ENCODE peak calls at places on chromosomes 7 and 10, in ten cellular contexts. T is RWPE2, E is A549, X is foreskin fibroblast, H is upper lobe of left lung, W is PC-3, I is transverse colon, N is HFFc6, M is fibroblast of lung, P is GM13977. Z is an unnamed sample.

GRCh38 chr10:47164800-47165128 is 135.2 kb upstream of the GDF10 start:
- DNase-seq in T (no peak), E (no peak), X (no peak), H (no peak), W (peak), I (no peak), N (peak), M (no peak), P (no peak), Z (peak)

GRCh38 chr10:94279835-94280709 is 82.7 kb downstream of the NOC3L start:
- DNase-seq in T (no peak), E (peak), X (peak), H (peak), W (peak), I (peak), N (peak), M (peak), P (peak), Z (peak)

GRCh38 chr7:47371733-47372368 is 210.1 kb downstream of the TNS3 start:
- DNase-seq in T (no peak), E (peak), X (no peak), H (peak), W (peak), I (peak), N (no peak), M (peak), P (no peak), Z (peak)

GRCh38 chr7:46480619-46481018 is 559.5 kb upstream of the IGFBP3 start:
- DNase-seq in T (no peak), E (no peak), X (no peak), H (no peak), W (no peak), I (no peak), N (no peak), M (no peak), P (no peak), Z (no peak)

GRCh38 chr7:5429857-5430611 is 6.4 kb upstream of the TNRC18 start:
- DNase-seq in T (peak), E (no peak), X (peak), H (peak), W (peak), I (peak), N (peak), M (peak), P (no peak), Z (peak)

GRCh38 chr10:117678106-117678505 is 135.6 kb downstream of the EMX2 start:
- DNase-seq in T (no peak), E (no peak), X (peak), H (no peak), W (peak), I (no peak), N (no peak), M (no peak), P (no peak), Z (no peak)

GRCh38 chr10:3741688-3742461 is 43.1 kb downstream of the KLF6 start:
- DNase-seq in T (no peak), E (no peak), X (no peak), H (no peak), W (no peak), I (no peak), N (no peak), M (peak), P (no peak), Z (no peak)

GRCh38 chr10:37496061-37496460 is 361.3 kb downstream of the ZNF248 start:
- DNase-seq in T (no peak), E (no peak), X (no peak), H (no peak), W (no peak), I (no peak), N (no peak), M (no peak), P (no peak), Z (no peak)

GRCh38 chr7:137944168-137944567 is 57.7 kb downstream of the CREB3L2 start:
- DNase-seq in T (no peak), E (no peak), X (no peak), H (no peak), W (peak), I (no peak), N (peak), M (peak), P (no peak), Z (peak)

GRCh38 chr10:124035928-124036558 is 57.4 kb downstream of the CHST15 start:
- DNase-seq in T (no peak), E (no peak), X (no peak), H (peak), W (no peak), I (peak), N (no peak), M (no peak), P (peak), Z (no peak)

GRCh38 chr7:138396251-138397070 is 63.6 kb upstream of the TRIM24 start:
- DNase-seq in T (no peak), E (peak), X (no peak), H (peak), W (no peak), I (peak), N (no peak), M (no peak), P (peak), Z (no peak)

GRCh38 chr10:74799840-74800239 is 26.6 kb upstream of the KAT6B start:
- DNase-seq in T (no peak), E (no peak), X (peak), H (no peak), W (peak), I (no peak), N (peak), M (peak), P (no peak), Z (peak)

GRCh38 chr7:34341331-34341730 is 316.7 kb upstream of the NPSR1 start:
- DNase-seq in T (no peak), E (no peak), X (no peak), H (no peak), W (no peak), I (no peak), N (peak), M (peak), P (no peak), Z (no peak)

GRCh38 chr7:156096806-156097538 is 284.7 kb upstream of the SHH start:
- DNase-seq in T (no peak), E (no peak), X (no peak), H (no peak), W (no peak), I (no peak), N (no peak), M (peak), P (no peak), Z (no peak)

GRCh38 chr7:26155531-26156375 is 3.8 kb downstream of the NFE2L3 start:
- DNase-seq in T (no peak), E (no peak), X (peak), H (peak), W (peak), I (no peak), N (peak), M (peak), P (no peak), Z (peak)

GRCh38 chr7:25669954-25670841 is 441.9 kb upstream of the NPVF start:
- DNase-seq in T (no peak), E (no peak), X (no peak), H (no peak), W (no peak), I (peak), N (no peak), M (no peak), P (no peak), Z (no peak)

GRCh38 chr10:93501650-93502049 is 5.2 kb downstream of the CEP55 start:
- DNase-seq in T (no peak), E (no peak), X (no peak), H (no peak), W (no peak), I (no peak), N (no peak), M (no peak), P (no peak), Z (no peak)

GRCh38 chr7:79451580-79451979 is 1.9 kb downstream of the MAGI2 start:
- DNase-seq in T (no peak), E (no peak), X (no peak), H (no peak), W (no peak), I (no peak), N (no peak), M (no peak), P (peak), Z (peak)

GRCh38 chr7:139118234-139118802 is 8.8 kb upstream of the ZC3HAV1 start:
- DNase-seq in T (no peak), E (peak), X (peak), H (no peak), W (peak), I (no peak), N (peak), M (peak), P (peak), Z (peak)

GRCh38 chr7:2138146-2138765 is 94.5 kb downstream of the MAD1L1 start:
- DNase-seq in T (no peak), E (no peak), X (no peak), H (no peak), W (no peak), I (peak), N (no peak), M (no peak), P (peak), Z (no peak)

GRCh38 chr7:123770378-123770777 is 21.6 kb upstream of the WASL start:
- DNase-seq in T (peak), E (peak), X (peak), H (no peak), W (peak), I (no peak), N (no peak), M (peak), P (peak), Z (no peak)

GRCh38 chr7:149450821-149451220 is 10.0 kb downstream of the ZNF777 start:
- DNase-seq in T (no peak), E (no peak), X (no peak), H (no peak), W (no peak), I (no peak), N (no peak), M (no peak), P (no peak), Z (no peak)

GRCh38 chr7:36303202-36304098 is 86.2 kb upstream of the ANLN start:
- DNase-seq in T (peak), E (peak), X (peak), H (peak), W (peak), I (peak), N (peak), M (peak), P (no peak), Z (peak)

GRCh38 chr10:27527597-27528295 is 23.6 kb downstream of the RAB18 start:
- DNase-seq in T (no peak), E (no peak), X (no peak), H (no peak), W (no peak), I (no peak), N (no peak), M (no peak), P (no peak), Z (no peak)

GRCh38 chr10:120422459-120422858 is 34.6 kb upstream of the PLPP4 start:
- DNase-seq in T (peak), E (no peak), X (peak), H (no peak), W (peak), I (no peak), N (peak), M (peak), P (no peak), Z (peak)

GRCh38 chr7:39741942-39742623 is 118.7 kb downstream of the RALA start:
- DNase-seq in T (no peak), E (peak), X (no peak), H (no peak), W (peak), I (peak), N (peak), M (peak), P (no peak), Z (peak)

GRCh38 chr10:71671983-71672535 is 47.5 kb downstream of the C10orf105 start:
- DNase-seq in T (no peak), E (no peak), X (no peak), H (no peak), W (no peak), I (no peak), N (no peak), M (no peak), P (peak), Z (no peak)

GRCh38 chr7:98054585-98054984 is 52.1 kb upstream of the LMTK2 start:
- DNase-seq in T (no peak), E (no peak), X (no peak), H (no peak), W (peak), I (no peak), N (peak), M (no peak), P (no peak), Z (no peak)

GRCh38 chr7:101880536-101881443 is 63.4 kb downstream of the CUX1 start:
- DNase-seq in T (no peak), E (no peak), X (no peak), H (no peak), W (peak), I (no peak), N (peak), M (peak), P (no peak), Z (peak)

GRCh38 chr7:106679153-106679931 is 18.4 kb upstream of the CCDC71L start:
- DNase-seq in T (peak), E (no peak), X (peak), H (peak), W (peak), I (no peak), N (peak), M (peak), P (peak), Z (peak)

GRCh38 chr7:41065663-41066062 is 637.2 kb downstream of the INHBA start:
- DNase-seq in T (no peak), E (no peak), X (no peak), H (no peak), W (peak), I (peak), N (no peak), M (no peak), P (no peak), Z (no peak)

GRCh38 chr10:114026189-114027040 is 17.3 kb upstream of the ADRB1 start:
- DNase-seq in T (peak), E (peak), X (peak), H (peak), W (peak), I (no peak), N (peak), M (peak), P (peak), Z (peak)

GRCh38 chr10:118470470-118470869 is 125.0 kb downstream of the PRLHR start:
- DNase-seq in T (no peak), E (no peak), X (no peak), H (no peak), W (no peak), I (no peak), N (no peak), M (no peak), P (no peak), Z (no peak)

GRCh38 chr10:12364559-12364958 is 15.2 kb downstream of the CAMK1D start:
- DNase-seq in T (no peak), E (no peak), X (no peak), H (no peak), W (no peak), I (no peak), N (no peak), M (no peak), P (no peak), Z (no peak)

GRCh38 chr7:91164531-91164930 is 99.7 kb upstream of the FZD1 start:
- DNase-seq in T (no peak), E (no peak), X (no peak), H (no peak), W (no peak), I (no peak), N (no peak), M (no peak), P (no peak), Z (no peak)

GRCh38 chr10:75024971-75025523 is 86.4 kb upstream of the SAMD8 start:
- DNase-seq in T (no peak), E (no peak), X (no peak), H (no peak), W (no peak), I (no peak), N (no peak), M (no peak), P (no peak), Z (no peak)

GRCh38 chr7:81846398-81846797 is 76.6 kb upstream of the HGF start:
- DNase-seq in T (no peak), E (no peak), X (peak), H (peak), W (no peak), I (no peak), N (peak), M (peak), P (no peak), Z (peak)

GRCh38 chr7:81839708-81840359 is 70.0 kb upstream of the HGF start:
- DNase-seq in T (no peak), E (no peak), X (no peak), H (no peak), W (no peak), I (no peak), N (no peak), M (no peak), P (no peak), Z (no peak)

GRCh38 chr7:81842361-81842760 is 72.5 kb upstream of the HGF start:
- DNase-seq in T (no peak), E (no peak), X (no peak), H (no peak), W (no peak), I (no peak), N (no peak), M (no peak), P (no peak), Z (no peak)

GRCh38 chr7:81851413-81851812 is 81.6 kb upstream of the HGF start:
- DNase-seq in T (no peak), E (no peak), X (no peak), H (no peak), W (no peak), I (no peak), N (no peak), M (no peak), P (no peak), Z (no peak)

DNA sequence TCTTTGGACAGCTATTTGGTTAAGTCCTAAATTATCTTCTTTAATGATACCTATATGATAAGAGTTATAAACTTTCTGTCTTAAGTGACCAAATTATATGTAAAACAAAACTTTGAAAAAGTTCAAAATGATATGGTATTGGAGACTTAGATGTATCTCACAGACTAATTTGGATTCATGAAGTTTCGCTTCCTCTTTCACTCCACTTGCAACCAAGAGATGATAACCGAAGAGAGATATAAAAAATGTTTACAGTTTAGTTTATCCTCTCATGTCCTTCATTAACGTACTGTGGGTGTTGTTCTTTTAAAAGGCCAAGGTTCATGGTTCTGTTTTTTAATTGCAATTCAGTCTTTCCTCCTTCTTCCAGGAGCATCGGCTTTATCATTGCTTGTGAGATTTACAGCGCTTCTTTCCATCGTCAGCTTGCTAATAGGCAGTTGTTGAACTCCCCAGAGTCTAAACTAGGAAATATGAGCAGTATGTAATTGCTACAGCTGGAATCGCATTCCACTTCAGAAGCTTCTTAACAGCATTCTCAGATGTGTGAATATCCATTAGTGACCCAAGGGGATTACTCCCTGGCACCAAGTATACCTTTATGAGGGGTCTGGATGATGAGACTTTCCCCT is 75.9 kb upstream of the HGF start:
- DNase-seq in T (no peak), E (no peak), X (no peak), H (no peak), W (no peak), I (no peak), N (no peak), M (no peak), P (no peak), Z (peak)
- TF ChIP-seq CTCF in T (no peak), E (no peak), X (no peak), H (no peak), W (no peak), I (no peak), N (no peak), M (no peak), P (no peak), Z (no peak)

DNA sequence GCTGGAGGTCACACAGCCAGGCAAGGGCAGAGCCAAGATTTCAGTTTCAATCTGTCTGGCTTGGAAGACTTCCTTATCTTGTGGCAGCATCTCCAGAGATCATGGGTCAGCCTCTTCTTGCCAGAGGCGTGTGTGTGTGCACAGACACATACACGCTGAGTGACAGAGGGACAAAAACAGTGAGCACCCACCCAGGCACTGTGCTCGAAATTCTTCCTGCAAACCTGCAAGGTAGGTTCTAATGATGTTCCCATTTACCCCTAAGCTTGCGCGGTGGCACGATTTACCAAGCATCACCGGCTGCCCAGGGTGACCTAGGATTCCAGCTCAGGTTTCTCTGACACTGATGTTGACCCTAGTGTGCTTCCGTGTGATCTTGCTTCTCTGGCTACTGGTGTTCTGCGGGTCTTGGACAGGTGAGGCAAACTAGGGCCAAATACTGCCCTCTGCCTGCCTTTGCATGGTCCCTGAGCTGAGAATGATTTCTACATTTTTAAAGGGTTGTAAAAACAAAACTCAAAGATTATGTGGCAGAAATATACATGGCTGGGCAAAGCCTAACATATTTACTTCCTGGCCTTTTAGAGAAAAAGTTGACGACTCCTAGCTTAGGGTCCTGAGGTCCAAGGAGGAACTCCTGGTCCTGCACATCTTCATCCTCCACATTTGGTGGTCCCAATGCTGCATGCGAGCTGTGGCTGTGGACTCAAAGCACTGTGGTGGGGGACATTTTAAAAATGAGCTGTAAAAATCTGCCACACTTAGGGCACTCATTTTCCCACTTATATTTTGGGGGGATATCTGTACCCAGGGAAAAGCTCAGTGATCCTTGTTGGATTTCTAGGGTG is 268.5 kb downstream of the RPS24 start:
- DNase-seq in T (no peak), E (no peak), X (no peak), H (no peak), W (peak), I (no peak), N (no peak), M (no peak), P (no peak), Z (peak)
- TF ChIP-seq CTCF in T (no peak), E (peak), X (peak), H (no peak), W (peak), I (no peak), N (peak), M (peak), P (no peak), Z (peak)

DNA sequence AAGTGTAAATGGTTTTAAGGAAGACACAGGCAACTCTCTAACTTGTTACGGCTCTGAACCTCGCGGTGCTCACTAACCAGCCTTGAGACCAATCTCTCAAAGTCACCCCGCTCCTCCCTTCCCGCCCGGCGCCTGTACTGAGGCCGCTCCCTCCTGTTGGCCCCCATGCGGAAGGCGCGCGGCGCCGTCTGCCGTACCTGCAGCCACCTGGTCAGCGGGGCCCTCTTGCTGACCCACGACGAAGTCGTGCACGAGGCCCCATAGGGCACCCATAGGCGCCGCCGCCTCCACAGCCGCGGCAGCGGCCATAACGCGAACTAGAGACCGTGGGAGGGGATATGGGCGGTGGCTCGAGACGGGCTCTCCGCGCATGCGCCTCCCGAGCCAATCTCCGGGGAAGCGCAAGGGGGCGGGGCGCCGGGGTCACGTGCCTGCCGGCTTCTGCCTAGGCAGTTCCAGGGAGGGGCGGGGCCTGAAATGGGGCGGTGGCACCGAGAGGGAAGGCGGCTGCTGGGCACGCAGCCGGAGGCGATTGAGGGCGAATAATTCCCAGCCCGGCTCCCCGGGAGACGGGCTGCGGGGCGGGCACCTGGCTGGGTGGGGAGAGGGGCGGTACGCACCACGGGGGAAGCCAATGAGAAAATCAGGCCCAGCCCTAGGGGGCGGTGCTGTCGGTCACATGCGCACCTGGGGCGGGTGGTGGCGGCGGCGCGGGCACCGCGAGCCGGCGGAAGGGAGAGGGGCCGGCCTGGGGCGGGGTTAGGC is at the start of gene MMS19:
- DNase-seq in T (peak), E (peak), X (peak), H (peak), W (peak), I (peak), N (peak), M (peak), P (peak), Z (peak)
- TF ChIP-seq CTCF in T (no peak), E (no peak), X (no peak), H (peak), W (no peak), I (peak), N (peak), M (no peak), P (no peak), Z (no peak)

GRCh38 chr10:76880931-76881330 is 756.7 kb downstream of the KCNMA1 start:
- DNase-seq in T (no peak), E (no peak), X (no peak), H (no peak), W (no peak), I (no peak), N (no peak), M (no peak), P (no peak), Z (no peak)
- TF ChIP-seq CTCF in T (no peak), E (no peak), X (no peak), H (no peak), W (no peak), I (no peak), N (no peak), M (no peak), P (no peak), Z (no peak)

GRCh38 chr10:103491729-103492364 is 1.7 kb upstream of the NEURL1 start:
- DNase-seq in T (no peak), E (peak), X (peak), H (no peak), W (peak), I (no peak), N (peak), M (peak), P (no peak), Z (peak)
- TF ChIP-seq CTCF in T (no peak), E (no peak), X (no peak), H (no peak), W (no peak), I (no peak), N (no peak), M (no peak), P (no peak), Z (no peak)

Z was measured in IMR-90.